ENCODE peak calls at places on chromosome 7, in seven cellular contexts. S is lung, P is NCI-H1092 treated with DMSO at 0.1 percent for 48 hours, Y is GM04503, L is breast epithelium, D is H9, U is prostate gland. T is an unnamed sample.

GRCh38 chr7:120916116-120916515 is 34.5 kb upstream of the ING3 start:
- DNase-seq in P (no peak), S (no peak), D (no peak), Y (no peak), U (no peak), L (no peak), T (no peak)

GRCh38 chr7:95104739-95105138 is 197.3 kb downstream of the PPP1R9A start:
- DNase-seq in D (no peak), Y (no peak), S (no peak), P (no peak), L (peak), U (peak), T (no peak)

GRCh38 chr7:98250789-98251188 is 1.2 kb downstream of the TECPR1 start:
- DNase-seq in Y (no peak), S (no peak), D (no peak), U (no peak), P (no peak), L (no peak), T (no peak)

GRCh38 chr7:36600869-36601530 is 123.3 kb downstream of the AOAH start:
- DNase-seq in Y (no peak), L (no peak), P (no peak), U (no peak), S (no peak), D (no peak), T (peak)

GRCh38 chr7:153887756-153888591 is 164.2 kb upstream of the DPP6 start:
- DNase-seq in Y (no peak), P (peak), L (no peak), U (no peak), D (peak), S (no peak), T (no peak)

GRCh38 chr7:132425920-132426319 is 150.3 kb downstream of the PLXNA4 start:
- DNase-seq in U (no peak), D (no peak), S (no peak), P (no peak), L (no peak), Y (no peak), T (no peak)

GRCh38 chr7:107661081-107661864 is 645 bp downstream of the SLC26A4 start:
- DNase-seq in D (peak), L (peak), Y (no peak), P (peak), S (peak), U (peak), T (peak)

GRCh38 chr7:115097175-115097671 is 175.3 kb downstream of the MDFIC start:
- DNase-seq in P (no peak), D (no peak), Y (peak), S (no peak), L (no peak), U (no peak), T (no peak)

GRCh38 chr7:113087278-113087998 is 811 bp upstream of the GPR85 start:
- DNase-seq in Y (peak), L (no peak), U (no peak), P (peak), S (no peak), D (no peak), T (peak)

GRCh38 chr7:139619367-139619657 is 95.8 kb downstream of the CLEC2L start:
- DNase-seq in U (no peak), P (no peak), D (no peak), S (no peak), Y (peak), L (no peak), T (no peak)

T was measured in SK-N-DZ.